ENCODE peak calls at places on chromosome 9, in ten cellular contexts. B, P, Y, H, L, A, U, C, O and Q are unnamed samples.
A peak's percentile ranks its signal among the peaks of the same experiment; 100 is the strongest.

GRCh38 chr9:23153058-23153457 is 673.0 kb downstream of the ELAVL2 start:
- DNase-seq in B (no peak), P (no peak), Y (no peak), H (no peak), L (no peak), A (no peak), U (no peak), C (no peak), O (no peak), Q (no peak)

GRCh38 chr9:35852267-35852815 is 17.9 kb downstream of the OR13J1 start:
- DNase-seq in B (no peak), P (no peak), Y (no peak), H (no peak), L (no peak), A (no peak), U (no peak), C (no peak), O (peak; percentile 5), Q (no peak)

GRCh38 chr9:136623849-136624183 is 38.9 kb upstream of the EGFL7 start:
- DNase-seq in B (no peak), P (no peak), Y (no peak), H (no peak), L (no peak), A (no peak), U (no peak), C (no peak), O (peak; percentile 87), Q (no peak)

GRCh38 chr9:107218834-107219485 is 64.1 kb upstream of the RAD23B start:
- DNase-seq in B (no peak), P (no peak), Y (no peak), H (no peak), L (no peak), A (no peak), U (no peak), C (no peak), O (no peak), Q (no peak)

GRCh38 chr9:134546231-134546731 is 95.3 kb upstream of the COL5A1 start:
- DNase-seq in B (no peak), P (no peak), Y (no peak), H (no peak), L (no peak), A (no peak), U (no peak), C (peak; percentile 39), O (no peak), Q (no peak)

GRCh38 chr9:114804504-114804903 is 1.3 kb downstream of the TNFSF15 start:
- DNase-seq in B (peak; percentile 94), P (no peak), Y (no peak), H (no peak), L (peak; percentile 73), A (peak; percentile 29), U (no peak), C (no peak), O (peak; percentile 34), Q (no peak)

GRCh38 chr9:105854056-105854782 is 159.9 kb downstream of the TMEM38B start:
- DNase-seq in B (no peak), P (no peak), Y (no peak), H (no peak), L (no peak), A (no peak), U (no peak), C (no peak), O (no peak), Q (no peak)

GRCh38 chr9:99778308-99778707 is 43.4 kb upstream of the NR4A3 start:
- DNase-seq in B (peak; percentile 78), P (no peak), Y (no peak), H (no peak), L (peak; percentile 18), A (no peak), U (no peak), C (no peak), O (no peak), Q (no peak)

GRCh38 chr9:127608104-127608966 is 3.7 kb upstream of the STXBP1 start:
- DNase-seq in B (peak; percentile 82), P (peak; percentile 83), Y (peak; percentile 66), H (peak; percentile 82), L (peak; percentile 88), A (peak; percentile 81), U (peak; percentile 77), C (peak; percentile 95), O (peak; percentile 37), Q (peak; percentile 84)

GRCh38 chr9:76580188-76580587 is 121.2 kb downstream of the GCNT1 start:
- DNase-seq in B (no peak), P (no peak), Y (no peak), H (no peak), L (no peak), A (no peak), U (no peak), C (no peak), O (no peak), Q (no peak)

GRCh38 chr9:76585487-76586459 is 126.8 kb downstream of the GCNT1 start:
- DNase-seq in B (no peak), P (no peak), Y (no peak), H (no peak), L (no peak), A (no peak), U (no peak), C (no peak), O (no peak), Q (peak; percentile 46)

GRCh38 chr9:76580832-76581231 is 121.8 kb downstream of the GCNT1 start:
- DNase-seq in B (no peak), P (no peak), Y (no peak), H (no peak), L (no peak), A (no peak), U (no peak), C (no peak), O (no peak), Q (no peak)

GRCh38 chr9:76583256-76583655 is 124.3 kb downstream of the GCNT1 start:
- DNase-seq in B (no peak), P (no peak), Y (no peak), H (no peak), L (no peak), A (no peak), U (no peak), C (no peak), O (no peak), Q (no peak)

DNA sequence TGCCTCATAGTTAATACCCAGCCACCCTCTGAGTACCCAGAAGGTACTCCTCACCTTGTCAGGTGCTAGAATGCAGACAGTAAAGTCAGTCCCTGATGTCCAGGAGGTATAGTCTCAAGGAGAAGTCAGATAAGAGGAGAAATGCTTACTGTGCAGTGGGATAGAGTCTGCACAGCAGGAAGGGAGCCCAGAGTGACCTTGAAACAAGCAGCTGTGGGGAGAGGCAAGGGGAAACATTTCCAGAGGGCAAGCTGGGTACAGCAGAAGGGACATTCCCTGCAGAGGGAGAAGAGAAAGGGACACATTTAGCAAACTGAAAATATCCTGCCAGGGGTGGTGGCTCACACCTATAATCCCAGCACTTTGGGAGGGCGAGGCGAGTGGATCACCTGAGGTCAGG is 122.8 kb downstream of the GCNT1 start:
- DNase-seq in B (no peak), P (no peak), Y (no peak), H (no peak), L (no peak), A (no peak), U (no peak), C (no peak), O (no peak), Q (no peak)
- H3K4me1 ChIP-seq in B (no peaks in the 10 kb centered on the region), P (no peaks in the 10 kb centered on the region), Y (no peaks in the 10 kb centered on the region), H (no peaks in the 10 kb centered on the region), L (peaks cover 14% of the 10 kb centered on the region), A (no peaks in the 10 kb centered on the region), U (no peaks in the 10 kb centered on the region), C (peaks cover 1% of the 10 kb centered on the region), O (no peaks in the 10 kb centered on the region), Q (peaks cover 15% of the 10 kb centered on the region)

GRCh38 chr9:123342247-123342646 is 13.8 kb upstream of the CRB2 start:
- DNase-seq in B (no peak), P (no peak), Y (no peak), H (no peak), L (no peak), A (no peak), U (no peak), C (no peak), O (no peak), Q (no peak)
- H3K27ac ChIP-seq in B (no peak overlapping the region), P (no peak overlapping the region), Y (no peak overlapping the region), H (no peak overlapping the region), L (no peak overlapping the region), A (no peak overlapping the region), U (no peak overlapping the region), C (no peak overlapping the region), O (no peak overlapping the region), Q (no peak overlapping the region)

DNA sequence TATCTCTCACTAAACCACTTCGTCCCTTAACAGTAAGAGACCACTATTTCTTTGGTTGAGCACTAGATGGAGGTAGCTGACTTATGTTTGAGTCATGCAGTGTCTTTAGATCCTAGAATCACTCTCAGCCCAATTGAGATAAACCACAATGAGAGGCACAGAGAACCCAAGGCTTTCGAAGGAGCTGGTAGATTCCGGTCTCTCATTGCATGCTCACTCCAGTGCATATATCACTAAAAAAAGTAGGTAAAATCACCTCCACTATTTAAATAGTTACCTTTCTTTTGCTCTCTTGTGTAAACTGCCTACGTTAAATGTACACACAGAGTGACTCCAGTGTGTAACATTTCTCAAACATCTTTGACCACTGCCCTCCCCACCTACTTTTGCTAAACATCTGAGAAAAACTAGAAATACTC is 27.6 kb downstream of the ACTL7A start:
- DNase-seq in B (no peak), P (no peak), Y (no peak), H (no peak), L (no peak), A (no peak), U (no peak), C (peak; percentile 22), O (no peak), Q (no peak)
- H3K4me1 ChIP-seq in B (peaks cover 17% of the 10 kb centered on the region), P (no peaks in the 10 kb centered on the region), Y (no peaks in the 10 kb centered on the region), H (peaks cover 2% of the 10 kb centered on the region), L (peaks cover 9% of the 10 kb centered on the region), A (no peaks in the 10 kb centered on the region), U (no peaks in the 10 kb centered on the region), C (no peaks in the 10 kb centered on the region), O (no peaks in the 10 kb centered on the region), Q (peaks cover 16% of the 10 kb centered on the region)

GRCh38 chr9:6216951-6217350 is 1.3 kb downstream of the IL33 start:
- DNase-seq in B (no peak), P (no peak), Y (no peak), H (no peak), L (no peak), A (no peak), U (no peak), C (no peak), O (no peak), Q (no peak)
- H3K27ac ChIP-seq in B (no peak overlapping the region), P (no peak overlapping the region), Y (no peak overlapping the region), H (no peak overlapping the region), L (no peak overlapping the region), A (peak overlapping the region; percentile 79), U (peak overlapping the region; percentile 66), C (no peak overlapping the region), O (peak overlapping the region; percentile 21), Q (no peak overlapping the region)